ENCODE peak calls at places on chromosomes 16 and 17, in four cellular contexts. J is naive thymus-derived CD4-positive, alpha-beta T cell; N is HAP-1; K is thoracic aorta. G is an unnamed sample.

GRCh38 chr17:76944477-76944876 is 76.3 kb downstream of the MGAT5B start:
- DNase-seq in K (no peak), N (no peak), J (no peak), G (no peak)

GRCh38 chr16:73161977-73162376 is 114.0 kb upstream of the ZFHX3 start:
- DNase-seq in K (no peak), N (no peak), J (no peak), G (no peak)

GRCh38 chr16:76535-77272 is 1.3 kb upstream of the MPG start:
- DNase-seq in K (peak; percentile 74), N (no peak), J (no peak), G (no peak)

GRCh38 chr16:85286066-85286712 is 173.9 kb upstream of the CIBAR2 start:
- DNase-seq in K (peak; percentile 54), N (no peak), J (no peak), G (no peak)

GRCh38 chr16:80407265-80407987 is 133.4 kb upstream of the DYNLRB2 start:
- DNase-seq in N (no peak), J (no peak), K (no peak), G (no peak)

GRCh38 chr17:27663862-27664605 is 33.0 kb downstream of the LGALS9 start:
- DNase-seq in N (no peak), K (no peak), J (no peak), G (no peak)

GRCh38 chr17:32285770-32286517 is 20.3 kb downstream of the RHBDL3 start:
- DNase-seq in N (no peak), K (no peak), J (no peak), G (no peak)

GRCh38 chr16:2494616-2495015 is 19.1 kb upstream of the ATP6V0C start:
- DNase-seq in N (no peak), J (no peak), K (no peak), G (no peak)

GRCh38 chr17:34581446-34582184 is 2.2 kb downstream of the TMEM132E start:
- DNase-seq in K (no peak), N (no peak), J (no peak), G (no peak)

GRCh38 chr16:27639588-27640276 is 89.8 kb downstream of the KATNIP start:
- DNase-seq in N (peak; percentile 47), J (no peak), K (no peak), G (no peak)

GRCh38 chr17:60335289-60335688 is 56.6 kb downstream of the USP32 start:
- DNase-seq in J (no peak), N (no peak), K (no peak), G (no peak)

GRCh38 chr17:17523001-17523713 is 27.0 kb upstream of the RASD1 start:
- DNase-seq in J (no peak), K (no peak), N (no peak), G (no peak)

GRCh38 chr17:11293480-11293879 is 52.5 kb downstream of the SHISA6 start:
- DNase-seq in J (no peak), K (no peak), N (no peak), G (no peak)

GRCh38 chr16:50696575-50697420 is 3.4 kb downstream of the NOD2 start:
- DNase-seq in K (peak; percentile 50), J (no peak), N (no peak), G (peak; percentile 69)

GRCh38 chr16:3004781-3005284 is 7.9 kb upstream of the CLDN9 start:
- DNase-seq in N (no peak), K (no peak), J (no peak), G (no peak)

GRCh38 chr17:7897773-7898172 is 9.2 kb downstream of the CHD3 start:
- DNase-seq in K (no peak), J (peak; percentile 36), N (no peak), G (peak; percentile 32)

GRCh38 chr16:77297996-77298637 is 98.9 kb downstream of the SYCE1L start:
- DNase-seq in K (no peak), N (no peak), J (no peak), G (no peak)

GRCh38 chr17:82257473-82257872 is 16.0 kb downstream of the CSNK1D start:
- DNase-seq in J (no peak), K (no peak), N (peak; percentile 56), G (peak; percentile 46)

GRCh38 chr17:46154151-46154816 is 38.9 kb downstream of the KANSL1 start:
- DNase-seq in K (no peak), J (no peak), N (no peak), G (peak; percentile 36)

GRCh38 chr17:37179893-37180292 is 195.9 kb upstream of the C17orf78 start:
- DNase-seq in K (no peak), N (no peak), J (no peak), G (no peak)

GRCh38 chr17:58315750-58316149 is 12.8 kb downstream of the TSPOAP1 start:
- DNase-seq in J (no peak), N (no peak), K (no peak), G (no peak)

GRCh38 chr16:85090166-85090565 is 22.1 kb downstream of the CIBAR2 start:
- DNase-seq in N (no peak), J (no peak), K (no peak), G (no peak)

GRCh38 chr17:80261159-80261894 is 675 bp downstream of the RNF213 start:
- DNase-seq in K (no peak), J (peak; percentile 86), N (peak; percentile 61), G (peak; percentile 83)

GRCh38 chr16:49930841-49931240 is 74.9 kb upstream of the ZNF423 start:
- DNase-seq in J (no peak), K (no peak), N (no peak), G (no peak)

GRCh38 chr16:89860747-89861304 is 12.6 kb upstream of the TCF25 start:
- DNase-seq in J (peak; percentile 74), N (peak; percentile 40), K (no peak), G (peak; percentile 71)

GRCh38 chr17:71900830-71901229 is 220.0 kb upstream of the SOX9 start:
- DNase-seq in N (no peak), K (no peak), J (no peak), G (no peak)

GRCh38 chr17:64081802-64082799 is 47.8 kb downstream of the ERN1 start:
- DNase-seq in J (peak; percentile 30), N (peak; percentile 4), K (no peak), G (peak; percentile 75)

GRCh38 chr16:83305092-83305491 is 502.7 kb upstream of the HSBP1 start:
- DNase-seq in J (no peak), K (no peak), N (no peak), G (no peak)

GRCh38 chr16:46650224-46650623 is 29.0 kb upstream of the SHCBP1 start:
- DNase-seq in J (no peak), K (no peak), N (no peak), G (no peak)

GRCh38 chr16:48561960-48562393 is 48.0 kb downstream of the N4BP1 start:
- DNase-seq in N (no peak), J (no peak), K (no peak), G (no peak)
- H3K4me1 ChIP-seq in N (no peaks in the 10 kb centered on the region), J (peaks cover 13% of the 10 kb centered on the region), K (peaks cover 30% of the 10 kb centered on the region), G (peaks cover 44% of the 10 kb centered on the region)

GRCh38 chr17:70183508-70183907 is 14.2 kb downstream of the KCNJ2 start:
- DNase-seq in J (no peak), K (no peak), N (no peak), G (no peak)
- H3K4me1 ChIP-seq in J (no peaks in the 10 kb centered on the region), K (no peaks in the 10 kb centered on the region), N (no peaks in the 10 kb centered on the region), G (no peaks in the 10 kb centered on the region)

GRCh38 chr16:25064967-25065366 is 46.6 kb upstream of the LCMT1 start:
- DNase-seq in J (no peak), K (no peak), N (no peak), G (no peak)
- H3K4me1 ChIP-seq in J (peaks cover 36% of the 10 kb centered on the region), K (no peaks in the 10 kb centered on the region), N (peaks cover 9% of the 10 kb centered on the region), G (peaks cover 63% of the 10 kb centered on the region)

GRCh38 chr16:75010427-75010826 is 11.6 kb downstream of the ZNRF1 start:
- DNase-seq in J (no peak), K (no peak), N (no peak), G (no peak)

GRCh38 chr16:75012380-75013081 is 13.7 kb downstream of the ZNRF1 start:
- DNase-seq in J (no peak), N (no peak), K (no peak), G (no peak)

GRCh38 chr16:75017670-75018525 is 19.1 kb downstream of the ZNRF1 start:
- DNase-seq in N (no peak), J (no peak), K (no peak), G (no peak)

GRCh38 chr16:75011634-75012307 is 12.9 kb downstream of the ZNRF1 start:
- DNase-seq in J (no peak), K (peak; percentile 33), N (no peak), G (peak; percentile 55)

DNA sequence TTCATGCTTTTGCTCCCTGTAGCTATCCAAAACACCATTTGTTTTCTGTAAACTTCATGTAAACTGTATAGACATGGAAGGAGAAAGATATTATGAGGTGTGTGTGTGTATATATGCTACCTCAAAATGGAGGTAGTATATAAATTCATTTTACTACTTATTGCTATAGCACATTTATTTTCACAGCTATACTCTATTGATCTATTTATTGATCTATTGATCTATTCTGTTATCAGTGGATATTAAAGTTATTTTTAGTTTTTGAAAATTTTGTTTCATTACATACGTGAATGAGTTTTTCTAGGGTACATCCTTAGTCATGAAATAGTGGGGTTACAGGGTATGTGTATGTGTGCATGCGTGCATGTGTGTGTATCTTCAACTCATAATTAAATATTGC is 15.5 kb downstream of the ZNRF1 start:
- DNase-seq in K (no peak), N (no peak), J (no peak), G (no peak)
- H3K4me1 ChIP-seq in K (peaks cover 14% of the 10 kb centered on the region), N (peaks cover 26% of the 10 kb centered on the region), J (peaks cover 8% of the 10 kb centered on the region), G (peaks cover 22% of the 10 kb centered on the region)

DNA sequence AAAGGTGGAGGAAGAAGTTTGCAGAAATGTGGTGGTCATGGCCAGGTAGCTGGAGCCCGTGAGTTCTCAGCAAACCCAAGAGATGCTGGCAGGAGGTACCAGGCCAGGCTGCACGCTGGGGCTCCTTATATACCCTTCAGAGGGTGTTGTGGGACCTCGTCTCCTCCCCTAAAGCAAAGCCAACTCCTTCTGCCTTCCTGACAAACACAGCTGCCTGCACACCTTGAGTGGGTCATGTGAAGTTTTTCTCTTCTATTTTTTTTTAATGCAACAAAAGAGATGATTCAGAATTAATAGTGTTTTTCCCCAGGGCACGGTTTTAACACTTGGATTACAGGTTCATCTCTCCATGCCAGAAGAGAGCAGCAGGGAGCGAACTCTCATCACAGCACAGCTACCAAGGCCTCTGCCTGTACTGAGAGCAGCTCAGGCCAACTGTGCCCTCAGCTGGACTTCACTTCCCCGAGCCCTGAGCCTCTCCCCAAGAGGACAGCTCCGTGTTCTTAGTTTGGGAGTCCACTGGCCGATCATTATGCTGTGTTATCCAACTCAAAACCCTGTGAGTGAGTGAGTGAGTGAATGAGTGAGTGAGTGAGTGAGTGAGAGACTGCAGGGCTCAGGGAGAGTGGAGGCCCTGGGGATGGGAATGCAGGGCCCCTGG is at the start of gene KRT15:
- DNase-seq in J (no peak), N (no peak), K (no peak), G (no peak)
- H3K4me1 ChIP-seq in J (no peaks in the 10 kb centered on the region), N (no peaks in the 10 kb centered on the region), K (no peaks in the 10 kb centered on the region), G (no peaks in the 10 kb centered on the region)

GRCh38 chr16:12850186-12850585 is 46.5 kb upstream of the CPPED1 start:
- DNase-seq in K (no peak), J (no peak), N (no peak), G (no peak)
- H3K4me1 ChIP-seq in K (no peaks in the 10 kb centered on the region), J (no peaks in the 10 kb centered on the region), N (no peaks in the 10 kb centered on the region), G (no peaks in the 10 kb centered on the region)

G was measured in CD4-positive, alpha-beta memory T cell.